ENCODE peak calls at places on chromosomes 6 and 20, in nine cellular contexts. W is heart left ventricle, L is GM10248, P is AG10803, U is astrocyte of the spinal cord, N is BE2C, I is brain microvascular endothelial cell, R is dorsolateral prefrontal cortex, D is cardiac muscle cell. V is an unnamed sample.

GRCh38 chr6:72238900-72239299 is 352.6 kb downstream of the RIMS1 start:
- DNase-seq in W (no peak), L (no peak), P (no peak), U (peak), N (no peak), I (peak), R (no peak), D (no peak), V (no peak)

GRCh38 chr6:124658053-124658452 is 304.2 kb upstream of the RNF217 start:
- DNase-seq in W (no peak), L (no peak), P (no peak), U (no peak), N (no peak), I (no peak), R (peak), D (no peak), V (no peak)

GRCh38 chr6:168355716-168356522 is 36.3 kb upstream of the DACT2 start:
- DNase-seq in W (peak), L (no peak), P (peak), U (no peak), N (peak), I (peak), R (no peak), D (peak), V (peak)

GRCh38 chr6:162710936-162711335 is 16.6 kb downstream of the PRKN start:
- DNase-seq in W (no peak), L (no peak), P (no peak), U (no peak), N (no peak), I (no peak), R (no peak), D (no peak), V (no peak)

GRCh38 chr6:136466789-136467585 is 83.2 kb downstream of the MAP7 start:
- DNase-seq in W (no peak), L (no peak), P (no peak), U (no peak), N (no peak), I (no peak), R (no peak), D (peak), V (no peak)

GRCh38 chr6:157486632-157487031 is 105.6 kb downstream of the ZDHHC14 start:
- DNase-seq in W (no peak), L (no peak), P (no peak), U (no peak), N (no peak), I (no peak), R (no peak), D (no peak), V (no peak)

GRCh38 chr6:132843316-132844040 is 29.1 kb downstream of the RPS12 start:
- DNase-seq in W (no peak), L (no peak), P (no peak), U (no peak), N (no peak), I (no peak), R (no peak), D (no peak), V (no peak)

GRCh38 chr20:33370296-33370695 is 31.0 kb downstream of the CDK5RAP1 start:
- DNase-seq in W (no peak), L (no peak), P (no peak), U (no peak), N (no peak), I (no peak), R (no peak), D (no peak), V (no peak)

GRCh38 chr6:56541736-56542366 is 100.8 kb downstream of the DST start:
- DNase-seq in W (no peak), L (no peak), P (no peak), U (no peak), N (no peak), I (no peak), R (no peak), D (no peak), V (no peak)

GRCh38 chr6:118963003-118963402 is 28.0 kb upstream of the MCM9 start:
- DNase-seq in W (no peak), L (no peak), P (peak), U (peak), N (no peak), I (no peak), R (no peak), D (no peak), V (no peak)

GRCh38 chr6:15658345-15658744 is 4.5 kb downstream of the DTNBP1 start:
- DNase-seq in W (no peak), L (peak), P (no peak), U (no peak), N (no peak), I (no peak), R (no peak), D (no peak), V (no peak)

GRCh38 chr6:149433901-149434300 is 33.8 kb downstream of the SUMO4 start:
- DNase-seq in W (no peak), L (no peak), P (peak), U (no peak), N (no peak), I (no peak), R (no peak), D (no peak), V (no peak)

GRCh38 chr6:27839303-27840081 is 72.7 kb downstream of the OR2B2 start:
- DNase-seq in W (no peak), L (no peak), P (peak), U (peak), N (peak), I (peak), R (no peak), D (peak), V (no peak)

GRCh38 chr6:73774311-73774766 is 78.3 kb downstream of the CD109 start:
- DNase-seq in W (peak), L (no peak), P (peak), U (peak), N (no peak), I (peak), R (no peak), D (peak), V (no peak)

GRCh38 chr6:68740828-68741500 is 105.9 kb downstream of the ADGRB3 start:
- DNase-seq in W (no peak), L (peak), P (no peak), U (no peak), N (no peak), I (no peak), R (no peak), D (peak), V (no peak)

GRCh38 chr20:15923030-15923776 is 650.0 kb downstream of the KIF16B start:
- DNase-seq in W (no peak), L (no peak), P (no peak), U (no peak), N (no peak), I (no peak), R (no peak), D (no peak), V (no peak)

GRCh38 chr20:36116813-36117441 is 37.6 kb upstream of the EPB41L1 start:
- DNase-seq in W (no peak), L (no peak), P (peak), U (peak), N (no peak), I (peak), R (no peak), D (no peak), V (no peak)

GRCh38 chr20:22984611-22985010 is 50.5 kb upstream of the SSTR4 start:
- DNase-seq in W (peak), L (no peak), P (no peak), U (no peak), N (no peak), I (no peak), R (no peak), D (no peak), V (no peak)

GRCh38 chr6:106783631-106784566 is 154.5 kb downstream of the QRSL1 start:
- DNase-seq in W (no peak), L (no peak), P (no peak), U (no peak), N (no peak), I (no peak), R (no peak), D (no peak), V (no peak)

GRCh38 chr6:55445648-55446204 is 118.5 kb downstream of the GFRAL start:
- DNase-seq in W (no peak), L (peak), P (peak), U (peak), N (no peak), I (peak), R (no peak), D (peak), V (no peak)

GRCh38 chr6:82072771-82073170 is 174.8 kb downstream of the IBTK start:
- DNase-seq in W (no peak), L (no peak), P (peak), U (peak), N (no peak), I (peak), R (no peak), D (no peak), V (no peak)

GRCh38 chr20:14478126-14478525 is 140.7 kb upstream of the FLRT3 start:
- DNase-seq in W (no peak), L (no peak), P (no peak), U (no peak), N (no peak), I (no peak), R (no peak), D (no peak), V (no peak)

GRCh38 chr6:168525926-168526630 is 85.1 kb downstream of the SMOC2 start:
- DNase-seq in W (no peak), L (no peak), P (no peak), U (no peak), N (no peak), I (no peak), R (no peak), D (no peak), V (no peak)

GRCh38 chr20:60786686-60787217 is 465.3 kb upstream of the CDH4 start:
- DNase-seq in W (no peak), L (no peak), P (no peak), U (no peak), N (no peak), I (no peak), R (no peak), D (no peak), V (no peak)

GRCh38 chr20:41116282-41116960 is 20.9 kb upstream of the PLCG1 start:
- DNase-seq in W (no peak), L (no peak), P (no peak), U (no peak), N (no peak), I (no peak), R (no peak), D (no peak), V (no peak)

GRCh38 chr6:85923013-85923430 is 280.3 kb upstream of the SYNCRIP start:
- DNase-seq in W (no peak), L (peak), P (peak), U (peak), N (peak), I (peak), R (peak), D (peak), V (no peak)

GRCh38 chr6:152575621-152576150 is 61.5 kb downstream of the SYNE1 start:
- DNase-seq in W (no peak), L (no peak), P (peak), U (peak), N (no peak), I (no peak), R (no peak), D (no peak), V (no peak)

GRCh38 chr6:12232821-12233220 is 57.3 kb upstream of the EDN1 start:
- DNase-seq in W (no peak), L (no peak), P (no peak), U (no peak), N (no peak), I (no peak), R (no peak), D (no peak), V (no peak)

GRCh38 chr6:89616531-89616930 is 22.0 kb downstream of the LYRM2 start:
- DNase-seq in W (no peak), L (no peak), P (no peak), U (no peak), N (no peak), I (no peak), R (no peak), D (no peak), V (peak)

GRCh38 chr6:30325873-30326445 is 768 bp upstream of the TRIM39 start:
- DNase-seq in W (no peak), L (no peak), P (no peak), U (no peak), N (peak), I (no peak), R (no peak), D (peak), V (no peak)

GRCh38 chr20:41234546-41234945 is 83.0 kb downstream of the ZHX3 start:
- DNase-seq in W (peak), L (no peak), P (no peak), U (peak), N (no peak), I (no peak), R (peak), D (peak), V (no peak)

GRCh38 chr20:32563311-32564272 is 21.5 kb downstream of the NOL4L start:
- DNase-seq in W (no peak), L (no peak), P (no peak), U (no peak), N (no peak), I (no peak), R (no peak), D (no peak), V (no peak)

GRCh38 chr6:155872961-155873360 is 417.3 kb upstream of the NOX3 start:
- DNase-seq in W (no peak), L (no peak), P (no peak), U (no peak), N (no peak), I (no peak), R (no peak), D (no peak), V (no peak)

GRCh38 chr6:49618257-49618656 is 18.4 kb downstream of the RHAG start:
- DNase-seq in W (no peak), L (no peak), P (no peak), U (no peak), N (no peak), I (no peak), R (no peak), D (no peak), V (no peak)

GRCh38 chr6:165900970-165901369 is 237.9 kb upstream of the PDE10A start:
- DNase-seq in W (no peak), L (no peak), P (no peak), U (no peak), N (peak), I (no peak), R (no peak), D (no peak), V (no peak)

GRCh38 chr20:62860391-62860923 is 1.2 kb downstream of the TCFL5 start:
- DNase-seq in W (no peak), L (no peak), P (peak), U (no peak), N (no peak), I (no peak), R (no peak), D (no peak), V (no peak)
- TF ChIP-seq CTCF in W (no peak), L (no peak), P (peak), U (peak), N (peak), I (peak), R (peak), D (peak), V (no peak)

GRCh38 chr20:53161073-53161472 is 188.9 kb downstream of the TSHZ2 start:
- DNase-seq in W (no peak), L (no peak), P (no peak), U (no peak), N (no peak), I (no peak), R (no peak), D (no peak), V (no peak)

GRCh38 chr20:53161473-53161872 is 189.3 kb downstream of the TSHZ2 start:
- DNase-seq in W (no peak), L (no peak), P (no peak), U (no peak), N (no peak), I (no peak), R (no peak), D (no peak), V (no peak)

GRCh38 chr20:53159144-53159543 is 187.0 kb downstream of the TSHZ2 start:
- DNase-seq in W (no peak), L (no peak), P (peak), U (no peak), N (no peak), I (no peak), R (no peak), D (no peak), V (no peak)

GRCh38 chr20:53154540-53154939 is 182.4 kb downstream of the TSHZ2 start:
- DNase-seq in W (no peak), L (no peak), P (peak), U (peak), N (no peak), I (no peak), R (no peak), D (no peak), V (no peak)

GRCh38 chr20:53157443-53158408 is 185.6 kb downstream of the TSHZ2 start:
- DNase-seq in W (peak), L (peak), P (peak), U (peak), N (peak), I (peak), R (no peak), D (no peak), V (no peak)
- TF ChIP-seq CTCF in W (peak), L (peak), P (peak), U (peak), N (peak), I (peak), R (peak), D (peak), V (peak)

GRCh38 chr6:16764188-16764950 is 3.1 kb upstream of the ATXN1 start:
- DNase-seq in W (no peak), L (no peak), P (peak), U (peak), N (no peak), I (peak), R (no peak), D (peak), V (no peak)
- TF ChIP-seq CTCF in W (peak), L (peak), P (peak), U (peak), N (peak), I (peak), R (no peak), D (peak), V (peak)

DNA sequence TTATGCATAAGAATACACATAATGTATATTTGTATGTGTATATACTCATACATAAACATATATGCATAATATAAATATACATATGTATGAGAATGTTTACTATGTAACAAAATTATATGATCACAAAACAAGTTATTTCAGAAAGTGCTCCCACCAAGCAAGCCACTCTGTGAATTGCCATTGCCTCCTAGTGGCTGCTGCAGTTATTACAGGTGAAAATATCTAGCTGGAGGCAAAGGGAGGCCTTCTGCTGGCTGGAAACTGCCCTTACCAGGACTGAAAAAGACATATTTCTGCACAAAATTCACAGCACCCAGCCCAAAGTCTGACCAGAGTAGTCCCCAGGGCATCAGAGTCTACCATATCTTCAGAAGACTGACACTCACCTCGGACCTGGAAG is 14.4 kb upstream of the ADAM33 start:
- DNase-seq in W (no peak), L (no peak), P (no peak), U (no peak), N (no peak), I (no peak), R (no peak), D (no peak), V (no peak)
- TF ChIP-seq CTCF in W (no peak), L (peak), P (peak), U (peak), N (peak), I (peak), R (no peak), D (peak), V (peak)

GRCh38 chr20:3407426-3408250 is at the start of gene DNAAF9:
- DNase-seq in W (peak), L (peak), P (peak), U (peak), N (peak), I (peak), R (peak), D (peak), V (peak)
- TF ChIP-seq CTCF in W (no peak), L (peak), P (no peak), U (no peak), N (peak), I (peak), R (peak), D (peak), V (peak)

GRCh38 chr20:63498950-63499332 is at the start of gene EEF1A2:
- DNase-seq in W (no peak), L (no peak), P (no peak), U (no peak), N (peak), I (no peak), R (peak), D (peak), V (peak)
- TF ChIP-seq CTCF in W (no peak), L (peak), P (no peak), U (peak), N (peak), I (no peak), R (no peak), D (no peak), V (no peak)

GRCh38 chr20:57465943-57466342 is 59.0 kb downstream of the CTCFL start:
- DNase-seq in W (no peak), L (no peak), P (no peak), U (no peak), N (no peak), I (no peak), R (no peak), D (no peak), V (no peak)
- TF ChIP-seq CTCF in W (no peak), L (peak), P (no peak), U (peak), N (peak), I (peak), R (no peak), D (peak), V (peak)

DNA sequence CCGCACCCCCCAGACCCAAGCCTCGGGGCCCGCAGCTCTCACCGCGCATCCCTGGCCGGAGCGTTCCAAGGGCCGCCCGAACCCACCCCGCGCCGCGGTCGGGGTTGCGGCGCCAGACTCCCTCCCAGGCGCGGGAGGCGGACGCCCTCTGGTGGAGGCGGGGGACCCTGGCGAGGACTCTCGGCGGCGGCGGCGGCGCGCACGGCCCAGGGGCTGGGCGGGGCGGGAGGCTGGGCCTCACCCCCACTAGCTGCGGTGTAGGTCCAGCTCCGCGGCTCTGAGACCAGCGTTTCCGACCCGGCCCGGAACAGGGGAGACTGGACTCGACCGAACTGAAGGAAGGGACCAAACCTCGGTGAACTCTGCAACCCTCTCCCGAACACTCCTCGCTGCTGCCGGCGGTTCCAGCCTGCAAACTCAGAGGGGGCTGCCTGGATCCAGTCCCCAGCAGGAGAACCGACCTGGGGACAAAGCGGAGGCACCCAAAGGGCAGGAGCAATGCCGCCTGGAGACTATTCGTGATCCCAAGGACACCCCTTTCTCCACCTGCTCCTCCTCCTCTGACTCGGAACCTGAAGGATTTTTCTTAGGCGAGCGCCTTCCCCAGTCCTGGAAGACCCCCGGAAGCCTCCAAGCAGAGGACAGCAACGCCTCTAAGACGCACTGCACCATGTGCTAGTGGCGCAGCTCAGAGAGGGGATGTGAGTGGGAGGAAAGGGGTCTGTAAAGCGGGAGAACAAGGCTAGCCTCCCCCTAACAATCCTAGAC is 859 bp upstream of the TOMM6 start:
- DNase-seq in W (peak), L (peak), P (peak), U (peak), N (peak), I (peak), R (peak), D (peak), V (peak)
- TF ChIP-seq CTCF in W (peak), L (peak), P (peak), U (peak), N (peak), I (peak), R (peak), D (peak), V (peak)

V was measured in type B pancreatic cell.